ENCODE peak calls at places on chromosome 16, in nine cellular contexts. X is Peyer's patch, S is vagina, P is transverse colon, O is sigmoid colon, C is ovary, W is endothelial cell of umbilical vein, Z is IMR-90, R is stomach. Q is an unnamed sample.

GRCh38 chr16:55437627-55438026 is 41.4 kb upstream of the MMP2 start:
- DNase-seq in X (no peak), S (no peak), P (no peak), O (no peak), C (no peak), W (no peak), Z (peak; percentile 5), R (no peak), Q (peak; percentile 32)

GRCh38 chr16:75320435-75320834 is 69.0 kb upstream of the BCAR1 start:
- DNase-seq in X (no peak), S (no peak), P (no peak), O (no peak), C (no peak), W (no peak), Z (no peak), R (no peak), Q (no peak)

GRCh38 chr16:2341456-2342447 is 1.2 kb upstream of the ABCA3 start:
- DNase-seq in X (no peak), S (no peak), P (peak; percentile 18), O (peak; percentile 72), C (peak; percentile 29), W (no peak), Z (no peak), R (no peak), Q (peak; percentile 23)

GRCh38 chr16:11240636-11241473 is 15.1 kb downstream of the SOCS1 start:
- DNase-seq in X (no peak), S (no peak), P (no peak), O (no peak), C (no peak), W (no peak), Z (no peak), R (peak; percentile 61), Q (no peak)

GRCh38 chr16:66846266-66846665 is 2.1 kb downstream of the CA7 start:
- DNase-seq in X (no peak), S (no peak), P (no peak), O (no peak), C (no peak), W (no peak), Z (no peak), R (no peak), Q (no peak)

GRCh38 chr16:50970221-50970620 is 180.8 kb downstream of the SALL1 start:
- DNase-seq in X (no peak), S (no peak), P (no peak), O (no peak), C (no peak), W (no peak), Z (no peak), R (no peak), Q (no peak)

GRCh38 chr16:24075929-24076716 is 180.0 kb upstream of the CACNG3 start:
- DNase-seq in X (no peak), S (peak; percentile 34), P (no peak), O (no peak), C (no peak), W (no peak), Z (no peak), R (no peak), Q (no peak)

GRCh38 chr16:27959914-27960313 is 103.6 kb downstream of the GSG1L start:
- DNase-seq in X (no peak), S (peak; percentile 31), P (no peak), O (peak; percentile 13), C (no peak), W (no peak), Z (no peak), R (no peak), Q (no peak)

GRCh38 chr16:47721016-47721673 is 260.0 kb downstream of the PHKB start:
- DNase-seq in X (no peak), S (no peak), P (no peak), O (no peak), C (no peak), W (no peak), Z (no peak), R (no peak), Q (no peak)

GRCh38 chr16:54282202-54282922 is 4.2 kb downstream of the IRX3 start:
- DNase-seq in X (no peak), S (no peak), P (peak; percentile 44), O (no peak), C (no peak), W (no peak), Z (no peak), R (peak; percentile 71), Q (peak; percentile 58)

GRCh38 chr16:59702531-59702930 is 968.4 kb upstream of the GOT2 start:
- DNase-seq in X (no peak), S (no peak), P (no peak), O (no peak), C (no peak), W (no peak), Z (no peak), R (no peak), Q (no peak)

GRCh38 chr16:81478876-81479496 is 34.4 kb downstream of the CMIP start:
- DNase-seq in X (peak; percentile 87), S (no peak), P (peak; percentile 73), O (no peak), C (no peak), W (peak; percentile 90), Z (no peak), R (peak; percentile 75), Q (peak; percentile 45)

GRCh38 chr16:54107803-54108202 is 178.8 kb downstream of the IRX3 start:
- DNase-seq in X (no peak), S (no peak), P (no peak), O (no peak), C (no peak), W (no peak), Z (no peak), R (no peak), Q (no peak)

GRCh38 chr16:77468831-77469230 is 34.0 kb upstream of the ADAMTS18 start:
- DNase-seq in X (no peak), S (no peak), P (no peak), O (no peak), C (no peak), W (peak; percentile 64), Z (no peak), R (no peak), Q (no peak)

GRCh38 chr16:84648595-84649510 is 542 bp downstream of the KLHL36 start:
- DNase-seq in X (peak; percentile 54), S (no peak), P (peak; percentile 73), O (peak; percentile 81), C (peak; percentile 51), W (no peak), Z (no peak), R (peak; percentile 68), Q (peak; percentile 71)

GRCh38 chr16:54287758-54288591 is 1.4 kb upstream of the IRX3 start:
- DNase-seq in X (no peak), S (no peak), P (no peak), O (no peak), C (no peak), W (no peak), Z (no peak), R (no peak), Q (no peak)

GRCh38 chr16:47970291-47970931 is 185.4 kb downstream of the ABCC12 start:
- DNase-seq in X (no peak), S (no peak), P (no peak), O (no peak), C (no peak), W (peak; percentile 14), Z (peak; percentile 47), R (no peak), Q (no peak)

GRCh38 chr16:88456356-88457292 is 3.5 kb downstream of the ZFPM1 start:
- DNase-seq in X (peak; percentile 51), S (no peak), P (no peak), O (no peak), C (no peak), W (no peak), Z (no peak), R (no peak), Q (no peak)

GRCh38 chr16:68368602-68368944 is 57.8 kb downstream of the PRMT7 start:
- DNase-seq in X (peak; percentile 30), S (no peak), P (no peak), O (no peak), C (no peak), W (no peak), Z (no peak), R (no peak), Q (no peak)
- H3K27me3 ChIP-seq in X (no peaks in the 10 kb centered on the region), S (no peaks in the 10 kb centered on the region), P (peaks cover 6% of the 10 kb centered on the region), O (peaks cover 4% of the 10 kb centered on the region), C (no peaks in the 10 kb centered on the region), W (no peaks in the 10 kb centered on the region), Z (peaks cover 17% of the 10 kb centered on the region), R (peaks cover 3% of the 10 kb centered on the region), Q (no peaks in the 10 kb centered on the region)

GRCh38 chr16:1075546-1075945 is 3.0 kb downstream of the SSTR5 start:
- DNase-seq in X (no peak), S (no peak), P (no peak), O (no peak), C (no peak), W (no peak), Z (no peak), R (no peak), Q (no peak)
- TF ChIP-seq CTCF in X (no peak), S (no peak), P (no peak), O (no peak), C (no peak), W (no peak), Z (no peak), R (no peak), Q (no peak)

GRCh38 chr16:71526111-71526998 is at the start of gene CHST4:
- DNase-seq in X (no peak), S (no peak), P (no peak), O (no peak), C (no peak), W (no peak), Z (peak; percentile 57), R (no peak), Q (no peak)
- TF ChIP-seq POLR2A in X (no peak), S (no peak), P (no peak), O (no peak), C (no peak), W (no peak), Z (no peak), R (no peak), Q (peak; percentile 11)

GRCh38 chr16:72934661-72935403 is 113.1 kb downstream of the ZFHX3 start:
- DNase-seq in X (no peak), S (no peak), P (no peak), O (peak; percentile 74), C (no peak), W (no peak), Z (no peak), R (no peak), Q (no peak)

GRCh38 chr16:72937916-72938315 is 110.0 kb downstream of the ZFHX3 start:
- DNase-seq in X (no peak), S (no peak), P (no peak), O (peak; percentile 56), C (no peak), W (no peak), Z (no peak), R (no peak), Q (no peak)

GRCh38 chr16:72937360-72937759 is 110.6 kb downstream of the ZFHX3 start:
- DNase-seq in X (no peak), S (no peak), P (no peak), O (peak; percentile 59), C (no peak), W (no peak), Z (no peak), R (no peak), Q (no peak)

GRCh38 chr16:72936408-72936807 is 111.5 kb downstream of the ZFHX3 start:
- DNase-seq in X (no peak), S (no peak), P (no peak), O (peak; percentile 42), C (no peak), W (no peak), Z (no peak), R (no peak), Q (no peak)

DNA sequence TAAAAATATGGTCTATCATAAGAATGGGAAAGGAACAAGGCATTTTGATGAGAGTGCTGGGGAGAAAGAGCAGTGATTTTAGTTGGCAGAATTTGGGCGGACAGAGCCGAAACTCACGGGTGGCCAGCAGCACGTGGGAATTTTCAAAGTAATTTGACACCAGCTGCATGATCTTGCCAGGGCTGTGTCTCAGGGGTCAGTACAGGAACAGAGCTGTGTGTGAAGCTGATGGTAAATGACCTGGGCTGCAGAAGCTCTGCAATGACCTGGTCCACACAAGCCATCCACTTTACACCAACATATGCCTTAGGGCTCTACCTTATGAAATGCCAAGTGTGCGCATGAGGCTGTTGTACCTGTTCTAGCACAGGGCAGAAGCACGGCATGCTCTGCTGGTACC is 112.0 kb downstream of the ZFHX3 start:
- DNase-seq in X (no peak), S (no peak), P (no peak), O (peak; percentile 71), C (peak; percentile 36), W (no peak), Z (no peak), R (no peak), Q (peak; percentile 38)
- H3K27me3 ChIP-seq in X (no peaks in the 10 kb centered on the region), S (no peaks in the 10 kb centered on the region), P (no peaks in the 10 kb centered on the region), O (no peaks in the 10 kb centered on the region), C (no peaks in the 10 kb centered on the region), W (no peaks in the 10 kb centered on the region), Z (no peaks in the 10 kb centered on the region), R (no peaks in the 10 kb centered on the region), Q (no peaks in the 10 kb centered on the region)